ENCODE peak calls at places on chromosomes 5 and 9, in ten cellular contexts. R is mammary epithelial cell, V is GM23338, S is PC-9, T is IMR-90, J is SK-N-SH, N is neural progenitor cell, G is PC-3, M is OCI-LY7, A is H1. C is an unnamed sample.

GRCh38 chr5:59416441-59416840 is 477.1 kb downstream of the PDE4D start:
- DNase-seq in R (no peak), T (peak; percentile 7), V (no peak), S (no peak), N (no peak), A (no peak), M (no peak), J (no peak), G (peak; percentile 32), C (no peak)

GRCh38 chr5:124707516-124707915 is 38.9 kb downstream of the ZNF608 start:
- DNase-seq in M (peak; percentile 66), J (no peak), A (no peak), R (no peak), T (no peak), N (no peak), G (no peak), S (no peak), V (no peak), C (no peak)

GRCh38 chr5:177183142-177183541 is 49.6 kb downstream of the NSD1 start:
- DNase-seq in V (no peak), A (no peak), M (no peak), N (no peak), R (no peak), G (peak; percentile 56), J (no peak), S (peak; percentile 54), T (no peak), C (no peak)

GRCh38 chr9:2271426-2271825 is 256.3 kb downstream of the SMARCA2 start:
- DNase-seq in R (peak; percentile 4), M (peak; percentile 42), N (no peak), S (no peak), J (peak; percentile 27), G (peak; percentile 33), V (peak; percentile 78), T (no peak), A (peak; percentile 53), C (peak; percentile 18)

GRCh38 chr5:415928-416635 is 26.9 kb upstream of the EXOC3 start:
- DNase-seq in R (no peak), G (no peak), S (no peak), A (no peak), V (no peak), J (no peak), N (peak; percentile 20), M (no peak), T (no peak), C (no peak)

GRCh38 chr9:137156567-137157375 is 13.1 kb downstream of the LRRC26 start:
- DNase-seq in V (peak; percentile 89), N (peak; percentile 61), A (no peak), J (peak; percentile 88), M (peak; percentile 79), T (peak; percentile 21), G (peak; percentile 39), R (no peak), S (no peak), C (no peak)

GRCh38 chr5:140671472-140672210 is 1.7 kb downstream of the DND1 start:
- DNase-seq in A (no peak), T (no peak), S (no peak), J (no peak), V (peak; percentile 31), M (no peak), G (no peak), N (no peak), R (no peak), C (no peak)

GRCh38 chr5:111072949-111073682 is 1.6 kb downstream of the TSLP start:
- DNase-seq in A (no peak), T (peak; percentile 28), M (peak; percentile 38), G (no peak), N (peak; percentile 74), J (peak; percentile 84), S (no peak), R (peak; percentile 41), V (peak; percentile 85), C (peak; percentile 19)

GRCh38 chr5:154593091-154593490 is 115.1 kb upstream of the HAND1 start:
- DNase-seq in R (peak; percentile 38), S (no peak), J (no peak), V (no peak), T (peak; percentile 56), N (no peak), M (no peak), A (no peak), G (peak; percentile 23), C (no peak)

GRCh38 chr5:31149072-31149471 is 44.4 kb upstream of the CDH6 start:
- DNase-seq in A (no peak), T (peak; percentile 39), J (no peak), R (no peak), S (no peak), M (no peak), N (no peak), G (no peak), V (peak; percentile 9), C (no peak)

GRCh38 chr9:132694144-132694543 is 23.9 kb downstream of the GTF3C4 start:
- DNase-seq in M (peak; percentile 23), R (peak; percentile 24), T (peak; percentile 25), A (no peak), G (peak; percentile 17), J (no peak), V (peak; percentile 73), S (no peak), N (peak; percentile 30), C (no peak)

DNA sequence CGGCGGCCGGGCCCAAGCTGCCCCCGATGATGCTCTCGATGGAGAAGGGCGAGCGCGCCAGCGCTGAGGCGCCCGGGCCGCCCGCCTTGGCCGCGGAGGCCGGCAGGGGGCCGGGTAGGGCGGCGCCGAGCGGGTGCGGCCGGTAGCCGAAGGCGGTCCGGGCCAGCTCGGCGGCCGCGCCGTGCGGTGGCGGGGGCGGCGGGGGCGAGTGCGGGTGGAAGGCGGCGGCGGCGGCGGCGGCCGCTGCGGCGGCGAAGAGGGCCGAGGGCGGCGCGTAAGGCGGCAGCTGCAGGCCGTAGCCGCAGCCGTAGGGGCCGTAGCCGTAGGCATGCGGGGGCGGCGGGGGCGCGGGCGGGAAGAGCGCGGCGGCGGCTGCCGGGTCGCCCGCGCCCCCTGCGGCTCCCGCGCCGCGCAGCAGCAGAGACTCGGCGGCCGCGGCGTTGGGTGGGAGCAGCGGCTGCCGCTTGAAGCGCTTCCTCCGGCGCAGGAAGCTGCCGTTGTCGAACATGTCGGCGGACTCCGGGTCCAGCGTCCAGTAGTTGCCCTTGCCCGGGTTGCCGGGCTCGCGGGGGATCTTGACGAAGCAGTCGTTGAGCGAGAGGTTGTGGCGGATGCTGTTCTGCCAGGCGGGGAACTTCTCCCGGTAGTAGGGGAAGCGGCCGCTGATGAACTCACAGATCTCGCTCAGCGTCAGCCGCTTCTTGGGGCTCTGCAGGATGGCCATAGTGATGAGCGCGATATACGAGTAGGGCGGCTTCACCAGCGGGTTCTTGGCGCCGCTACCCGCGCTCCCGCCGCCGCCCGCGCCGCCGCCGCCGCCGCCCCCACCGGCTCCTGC is 1.1 kb downstream of the FOXD1 start:
- DNase-seq in S (peak; percentile 43), A (no peak), V (peak; percentile 66), R (peak; percentile 65), G (peak; percentile 38), M (peak; percentile 57), N (peak; percentile 79), T (peak; percentile 75), J (peak; percentile 77), C (no peak)
- H2AFZ ChIP-seq in S (peak overlapping the region; percentile 88), A (no peak overlapping the region), V (no peak overlapping the region), R (peak overlapping the region; percentile 77), G (peak overlapping the region; percentile 50), M (no peak overlapping the region), N (no peak overlapping the region), T (peak overlapping the region; percentile 95), J (no peak overlapping the region), C (no peak overlapping the region)

GRCh38 chr5:7668627-7669026 is 182.3 kb downstream of the CFAP90 start:
- DNase-seq in N (no peak), T (no peak), J (no peak), A (no peak), V (no peak), M (no peak), S (no peak), R (no peak), G (no peak), C (no peak)
- H4K20me1 ChIP-seq in N (no peaks in the 10 kb centered on the region), T (no peaks in the 10 kb centered on the region), J (no peaks in the 10 kb centered on the region), A (no peaks in the 10 kb centered on the region), V (no peaks in the 10 kb centered on the region), M (no peaks in the 10 kb centered on the region), S (no peaks in the 10 kb centered on the region), R (no peaks in the 10 kb centered on the region), G (no peaks in the 10 kb centered on the region), C (no peaks in the 10 kb centered on the region)

GRCh38 chr5:107570805-107571531 is 99.8 kb downstream of the EFNA5 start:
- DNase-seq in T (no peak), M (peak; percentile 94), J (no peak), N (peak; percentile 48), R (peak; percentile 56), G (no peak), S (peak; percentile 74), V (peak; percentile 55), A (no peak), C (no peak)
- H2AFZ ChIP-seq in T (no peak overlapping the region), M (peak overlapping the region; percentile 79), J (no peak overlapping the region), N (no peak overlapping the region), R (peak overlapping the region; percentile 34), G (peak overlapping the region; percentile 88), S (no peak overlapping the region), V (no peak overlapping the region), A (no peak overlapping the region), C (peak overlapping the region; percentile 98)

DNA sequence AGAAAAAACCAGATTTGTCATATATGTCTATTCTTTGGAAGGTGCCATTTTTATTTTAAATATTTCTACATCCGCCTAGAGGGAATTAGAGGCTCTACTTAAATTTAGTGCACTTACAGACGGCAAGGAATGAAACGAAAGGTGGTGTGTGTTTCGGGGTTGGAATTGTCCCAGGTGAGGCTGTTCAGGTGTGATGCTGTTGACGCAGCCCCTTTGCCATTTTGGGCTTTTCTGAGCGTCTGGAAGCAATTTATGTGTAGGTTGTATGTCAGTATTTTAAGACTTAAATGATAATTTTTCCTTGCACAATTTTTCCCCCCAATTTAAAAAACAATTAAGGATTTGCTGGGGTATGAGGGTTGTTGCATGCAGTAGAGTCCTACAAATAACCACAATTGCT is 2.0 kb downstream of the TENT4A start:
- DNase-seq in M (no peak), T (no peak), J (no peak), G (peak; percentile 40), V (no peak), N (no peak), A (no peak), R (no peak), S (no peak), C (no peak)
- H4K20me1 ChIP-seq in M (peaks cover 52% of the 10 kb centered on the region), T (peaks cover 61% of the 10 kb centered on the region), J (peaks cover 58% of the 10 kb centered on the region), G (peaks cover 56% of the 10 kb centered on the region), V (peaks cover 42% of the 10 kb centered on the region), N (peaks cover 59% of the 10 kb centered on the region), A (peaks cover 42% of the 10 kb centered on the region), R (peaks cover 4% of the 10 kb centered on the region), S (peaks cover 57% of the 10 kb centered on the region), C (peaks cover 22% of the 10 kb centered on the region)

C was measured in HCT116.